ENCODE peak calls at places on chromosomes 5 and 9, in seven cellular contexts. I is HCEC 1CT; Y is cerebellar cortex; T is NCI-H82; J is stimulated activated naive CD8-positive, alpha-beta T cell treated with anti-CD3 and anti-CD28 coated beads, Interleukin-15, amount 100 ng/mL, for 72 hours; N is M059J; S is tibial nerve. A is an unnamed sample.

GRCh38 chr5:111259636-111260035 is 35.5 kb downstream of the CAMK4 start:
- DNase-seq in Y (no peak), T (no peak), S (no peak), N (no peak), I (no peak), J (no peak), A (peak)

GRCh38 chr9:135724186-135724797 is 22.3 kb downstream of the KCNT1 start:
- DNase-seq in S (no peak), N (no peak), I (no peak), J (no peak), Y (no peak), T (no peak), A (no peak)

GRCh38 chr9:69332067-69332685 is 7.2 kb downstream of the ENTREP1 start:
- DNase-seq in S (no peak), Y (no peak), J (no peak), N (no peak), I (no peak), T (no peak), A (no peak)

GRCh38 chr9:1979815-1980367 is 35.3 kb upstream of the SMARCA2 start:
- DNase-seq in N (peak), I (peak), T (peak), J (no peak), Y (no peak), S (peak), A (peak)

GRCh38 chr5:167442922-167443321 is 848.5 kb upstream of the WWC1 start:
- DNase-seq in J (no peak), I (no peak), T (no peak), N (peak), Y (no peak), S (no peak), A (peak)

GRCh38 chr9:12416736-12417135 is 276.4 kb upstream of the TYRP1 start:
- DNase-seq in T (peak), Y (no peak), I (no peak), J (no peak), N (no peak), S (no peak), A (no peak)

GRCh38 chr9:89383030-89383720 is 64.9 kb downstream of the SECISBP2 start:
- DNase-seq in I (no peak), Y (no peak), N (no peak), S (no peak), J (no peak), T (no peak), A (no peak)

GRCh38 chr5:154157483-154158378 is 32.8 kb upstream of the GALNT10 start:
- DNase-seq in S (no peak), N (peak), J (peak), Y (peak), I (no peak), T (peak), A (no peak)

GRCh38 chr5:37838152-37838932 is 1.5 kb downstream of the GDNF start:
- DNase-seq in T (peak), I (peak), S (no peak), J (no peak), Y (peak), N (no peak), A (no peak)